ENCODE peak calls at places on chromosomes 3 and 15, in ten cellular contexts. G, I, L, B, T, P, S, K, X and A are unnamed samples.

GRCh38 chr3:81105761-81106160 is 655.7 kb downstream of the GBE1 start:
- DNase-seq in G (no peak), I (no peak), L (no peak), B (no peak), T (no peak), P (no peak), S (no peak), K (no peak), X (no peak), A (no peak)

GRCh38 chr3:32334675-32335074 is 57.0 kb upstream of the CMTM7 start:
- DNase-seq in G (no peak), I (no peak), L (no peak), B (no peak), T (no peak), P (no peak), S (no peak), K (no peak), X (no peak), A (no peak)

GRCh38 chr15:75164625-75165024 is 37.1 kb upstream of the C15orf39 start:
- DNase-seq in G (no peak), I (no peak), L (no peak), B (no peak), T (no peak), P (no peak), S (no peak), K (no peak), X (no peak), A (no peak)

GRCh38 chr3:42163622-42164244 is 72.6 kb downstream of the TRAK1 start:
- DNase-seq in G (no peak), I (no peak), L (no peak), B (no peak), T (no peak), P (no peak), S (no peak), K (no peak), X (no peak), A (no peak)

GRCh38 chr15:66997212-66997611 is 68.2 kb upstream of the SMAD3 start:
- DNase-seq in G (no peak), I (no peak), L (no peak), B (no peak), T (no peak), P (no peak), S (no peak), K (no peak), X (no peak), A (no peak)

GRCh38 chr15:49036650-49037545 is 9.3 kb downstream of the SECISBP2L start:
- DNase-seq in G (no peak), I (no peak), L (no peak), B (no peak), T (no peak), P (no peak), S (no peak), K (no peak), X (no peak), A (no peak)

GRCh38 chr3:11080492-11080891 is 73.8 kb upstream of the HRH1 start:
- DNase-seq in G (no peak), I (no peak), L (no peak), B (no peak), T (no peak), P (peak; percentile 34), S (no peak), K (no peak), X (no peak), A (no peak)

GRCh38 chr3:71189480-71189879 is 394.0 kb downstream of the FOXP1 start:
- DNase-seq in G (no peak), I (no peak), L (no peak), B (no peak), T (no peak), P (no peak), S (no peak), K (no peak), X (no peak), A (no peak)

GRCh38 chr3:115146418-115147328 is at the start of gene ZBTB20:
- DNase-seq in G (peak; percentile 72), I (peak; percentile 92), L (peak; percentile 94), B (peak; percentile 13), T (peak; percentile 87), P (peak; percentile 27), S (peak; percentile 87), K (peak; percentile 81), X (no peak), A (peak; percentile 32)

GRCh38 chr15:37046876-37047614 is 53.3 kb downstream of the MEIS2 start:
- DNase-seq in G (no peak), I (no peak), L (no peak), B (no peak), T (no peak), P (no peak), S (no peak), K (no peak), X (no peak), A (no peak)
- H3K4me3 ChIP-seq in G (no peak overlapping the region), I (no peak overlapping the region), L (no peak overlapping the region), B (no peak overlapping the region), T (no peak overlapping the region), P (no peak overlapping the region), S (no peak overlapping the region), K (no peak overlapping the region), X (no peak overlapping the region), A (no peak overlapping the region)

GRCh38 chr3:111156506-111156905 is 84.9 kb downstream of the NECTIN3 start:
- DNase-seq in G (no peak), I (no peak), L (no peak), B (no peak), T (no peak), P (no peak), S (no peak), K (no peak), X (no peak), A (no peak)

GRCh38 chr3:111164621-111165020 is 93.0 kb downstream of the NECTIN3 start:
- DNase-seq in G (no peak), I (no peak), L (no peak), B (no peak), T (no peak), P (no peak), S (no peak), K (no peak), X (no peak), A (no peak)

DNA sequence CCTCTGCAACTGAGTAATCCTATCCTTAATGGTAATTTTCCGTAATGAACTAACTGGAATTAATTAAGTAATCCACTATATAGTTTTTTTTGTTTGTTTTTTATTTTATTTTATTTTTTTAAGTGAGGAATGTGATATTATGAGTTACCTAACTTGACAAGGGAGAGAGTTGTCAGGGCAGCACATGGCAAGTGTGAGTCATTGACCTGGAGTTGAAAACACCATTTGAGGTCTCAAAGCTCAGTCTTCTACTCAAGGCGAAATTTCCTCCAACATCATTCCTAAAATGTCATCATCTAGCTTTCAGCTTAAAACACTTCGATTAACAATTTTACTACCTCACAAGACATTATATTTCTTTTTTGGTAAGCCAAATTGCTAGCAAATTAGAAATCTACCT is 87.8 kb downstream of the NECTIN3 start:
- DNase-seq in G (no peak), I (no peak), L (no peak), B (no peak), T (no peak), P (no peak), S (no peak), K (no peak), X (no peak), A (no peak)
- TF ChIP-seq EP300 in G (no peak), I (no peak), L (no peak), B (no peak), T (no peak), P (no peak), S (no peak), K (no peak), X (no peak), A (no peak)

GRCh38 chr15:100256096-100256984 is 85.4 kb downstream of the ADAMTS17 start:
- DNase-seq in G (no peak), I (no peak), L (no peak), B (no peak), T (peak; percentile 60), P (no peak), S (no peak), K (no peak), X (no peak), A (no peak)

GRCh38 chr15:100254694-100255093 is 87.1 kb downstream of the ADAMTS17 start:
- DNase-seq in G (no peak), I (no peak), L (no peak), B (no peak), T (no peak), P (no peak), S (no peak), K (no peak), X (no peak), A (no peak)

GRCh38 chr15:100256985-100257650 is 84.7 kb downstream of the ADAMTS17 start:
- DNase-seq in G (no peak), I (no peak), L (no peak), B (no peak), T (peak; percentile 38), P (no peak), S (no peak), K (no peak), X (no peak), A (no peak)

GRCh38 chr15:100253640-100254039 is 88.1 kb downstream of the ADAMTS17 start:
- DNase-seq in G (no peak), I (no peak), L (no peak), B (no peak), T (peak; percentile 20), P (no peak), S (no peak), K (no peak), X (no peak), A (no peak)

DNA sequence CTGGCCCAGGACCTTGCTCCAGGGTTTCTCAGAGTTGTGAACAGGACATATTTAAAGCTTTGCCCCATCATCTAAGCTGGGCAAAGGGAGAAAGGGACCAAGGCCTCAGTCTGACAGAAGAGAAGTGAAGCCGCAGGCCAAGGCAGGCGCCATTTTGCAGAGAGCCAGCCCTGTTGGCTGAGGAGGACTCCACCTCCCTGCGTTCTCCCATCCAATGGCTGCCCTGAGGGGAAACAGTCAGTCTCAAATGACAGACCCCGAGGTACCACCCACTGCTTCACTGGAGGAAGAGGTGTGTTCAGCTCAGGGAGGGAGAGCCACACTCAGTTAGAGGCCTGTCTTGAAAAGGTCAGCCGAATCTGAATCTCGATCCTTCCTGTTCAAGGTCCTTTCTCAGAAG is 86.1 kb downstream of the ADAMTS17 start:
- DNase-seq in G (no peak), I (no peak), L (no peak), B (no peak), T (peak; percentile 58), P (no peak), S (no peak), K (no peak), X (no peak), A (no peak)
- H3K4me3 ChIP-seq in G (no peak overlapping the region), I (no peak overlapping the region), L (no peak overlapping the region), B (no peak overlapping the region), T (no peak overlapping the region), P (no peak overlapping the region), S (no peak overlapping the region), K (no peak overlapping the region), X (no peak overlapping the region), A (no peak overlapping the region)

DNA sequence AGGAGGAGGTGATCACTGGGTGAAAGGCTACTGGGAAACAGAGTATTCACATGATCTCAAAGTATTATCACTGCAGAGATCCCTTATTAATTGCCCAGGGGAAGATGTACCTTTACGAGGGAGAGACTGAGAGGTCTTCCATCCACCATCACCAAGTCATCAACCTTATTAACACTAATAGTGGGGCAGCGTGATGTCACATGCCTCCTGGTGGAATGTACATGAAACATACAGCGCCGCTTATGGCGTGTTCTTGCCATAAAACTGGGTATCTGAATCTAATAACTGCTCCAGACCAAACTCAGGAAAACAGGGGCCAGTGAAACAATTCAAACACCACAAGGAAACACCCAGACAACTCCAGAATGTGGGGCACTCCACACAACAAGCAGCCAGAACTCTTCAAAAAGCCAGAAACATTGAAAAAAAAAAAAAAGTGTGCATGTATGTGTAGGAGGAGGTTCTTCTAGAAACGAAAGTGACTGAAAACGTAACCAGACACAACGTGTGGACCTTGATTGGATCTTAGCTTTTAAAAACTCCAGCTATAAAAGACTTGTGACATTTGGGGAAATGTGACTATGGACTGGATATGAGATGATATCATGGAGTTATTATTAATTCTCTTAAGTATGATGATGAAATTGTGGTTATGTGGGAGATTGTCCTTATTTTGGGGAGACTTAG is 4.6 kb downstream of the STIMATE start:
- DNase-seq in G (no peak), I (no peak), L (no peak), B (no peak), T (no peak), P (no peak), S (no peak), K (no peak), X (peak; percentile 41), A (no peak)
- TF ChIP-seq EP300 in G (no peak), I (no peak), L (no peak), B (no peak), T (no peak), P (no peak), S (no peak), K (no peak), X (no peak), A (no peak)